ENCODE peak calls at places on chromosomes 11 and 22, in six cellular contexts. C is mammary epithelial cell, X is ovary, Z is DND-41, E is adrenal gland, V is suprapubic skin. R is an unnamed sample. For H3K4me1, the result is how much of the 10 kb centered on the place peaks cover.

GRCh38 chr11:6320411-6321207 is at the start of gene CAVIN3:
- DNase-seq in X (peak), C (peak), E (peak), V (peak), Z (no peak), R (peak)

GRCh38 chr11:61061081-61061826 is 41.0 kb upstream of the CD5 start:
- DNase-seq in E (peak), V (peak), Z (peak), C (peak), X (no peak), R (no peak)

GRCh38 chr11:134571301-134571700 is 159.3 kb upstream of the B3GAT1 start:
- DNase-seq in E (no peak), C (no peak), X (no peak), V (no peak), Z (peak), R (no peak)

GRCh38 chr11:93497575-93497974 is 45.6 kb downstream of the SMCO4 start:
- DNase-seq in X (no peak), E (peak), V (no peak), C (no peak), Z (no peak), R (no peak)

GRCh38 chr11:17229481-17230152 is 21.8 kb upstream of the PIK3C2A start:
- DNase-seq in E (no peak), X (no peak), C (no peak), Z (no peak), V (no peak), R (no peak)

GRCh38 chr11:57131080-57131790 is 50.5 kb upstream of the LRRC55 start:
- DNase-seq in V (no peak), E (peak), Z (no peak), C (peak), X (no peak), R (peak)

GRCh38 chr11:88827018-88827676 is 238.6 kb downstream of the GRM5 start:
- DNase-seq in C (no peak), E (no peak), X (no peak), V (no peak), Z (no peak), R (no peak)

GRCh38 chr22:49150801-49151221 is 676.9 kb downstream of the BRD1 start:
- DNase-seq in C (no peak), Z (no peak), X (no peak), E (no peak), V (peak), R (no peak)

GRCh38 chr22:28892175-28892731 is 8.9 kb downstream of the ZNRF3 start:
- DNase-seq in E (no peak), V (no peak), C (peak), Z (no peak), X (no peak), R (peak)

GRCh38 chr22:46970411-46971123 is 208.1 kb downstream of the TBC1D22A start:
- DNase-seq in X (no peak), V (no peak), E (no peak), C (no peak), Z (no peak), R (no peak)

GRCh38 chr22:47199261-47199948 is 437.0 kb downstream of the TBC1D22A start:
- DNase-seq in E (no peak), X (no peak), Z (no peak), C (no peak), V (peak), R (peak)

GRCh38 chr11:114258696-114259095 is 37.5 kb upstream of the NNMT start:
- DNase-seq in V (no peak), X (no peak), Z (no peak), C (no peak), E (no peak), R (no peak)

DNA sequence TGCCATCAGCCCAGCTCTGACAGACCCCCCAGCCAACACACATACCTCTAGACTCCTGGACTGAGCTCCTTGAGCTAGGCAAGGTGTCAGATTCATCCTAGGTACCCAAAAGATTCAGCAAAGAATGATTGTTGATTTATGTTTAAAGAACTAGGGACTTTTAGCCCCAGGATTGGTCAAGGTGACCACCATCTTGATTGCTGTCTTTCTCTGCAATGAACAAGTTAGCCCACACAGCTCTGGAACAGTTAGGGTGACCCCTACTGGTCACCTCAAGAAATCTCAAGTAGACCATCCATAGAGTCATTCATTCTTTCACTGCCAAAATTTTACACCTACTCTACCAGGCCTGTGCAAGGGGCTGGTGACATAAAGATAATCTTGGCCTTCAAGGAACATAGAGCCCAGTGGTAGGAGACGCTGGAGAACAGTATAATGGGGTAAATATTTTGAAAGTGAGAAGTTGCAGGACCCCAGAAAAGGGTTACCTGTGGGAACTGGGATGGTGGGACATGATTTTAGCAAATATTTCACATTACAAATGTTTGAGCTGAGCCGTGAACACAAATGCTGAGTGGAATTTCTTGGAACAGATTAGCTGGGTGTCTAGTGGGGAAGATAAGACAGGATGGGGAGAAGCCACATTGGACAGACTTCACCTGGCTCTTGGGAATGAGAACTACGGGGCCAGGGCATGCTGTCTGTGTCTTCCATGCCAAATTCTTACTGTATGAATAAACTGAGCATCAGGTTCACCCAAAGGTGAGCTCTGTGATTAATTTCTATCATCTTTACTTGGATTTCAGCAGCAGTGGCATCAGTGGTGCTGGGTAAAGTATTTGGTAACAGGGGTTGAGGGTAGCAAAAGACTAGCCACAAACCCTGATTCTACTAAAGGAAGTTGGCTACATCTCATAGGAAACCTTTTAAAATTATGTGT is 39.1 kb downstream of the IRAG1 start:
- DNase-seq in X (no peak), E (peak), C (peak), Z (peak), V (no peak), R (peak)
- H3K4me1 ChIP-seq in X (under half), E (under half), C (under half), Z (under half), V (half or more), R (under half)

GRCh38 chr11:108414958-108415357 is 52.4 kb downstream of the C11orf65 start:
- DNase-seq in E (no peak), C (no peak), V (no peak), X (no peak), Z (no peak), R (no peak)
- H3K4me1 ChIP-seq in E (under half), C (under half), V (under half), X (under half), Z (under half), R (under half)

GRCh38 chr22:22927888-22928665 is 40.5 kb downstream of the IGLL5 start:
- DNase-seq in E (no peak), Z (peak), V (no peak), X (no peak), C (no peak), R (no peak)
- H3K4me1 ChIP-seq in E (under half), Z (under half), V (under half), X (under half), C (under half), R (under half)

DNA sequence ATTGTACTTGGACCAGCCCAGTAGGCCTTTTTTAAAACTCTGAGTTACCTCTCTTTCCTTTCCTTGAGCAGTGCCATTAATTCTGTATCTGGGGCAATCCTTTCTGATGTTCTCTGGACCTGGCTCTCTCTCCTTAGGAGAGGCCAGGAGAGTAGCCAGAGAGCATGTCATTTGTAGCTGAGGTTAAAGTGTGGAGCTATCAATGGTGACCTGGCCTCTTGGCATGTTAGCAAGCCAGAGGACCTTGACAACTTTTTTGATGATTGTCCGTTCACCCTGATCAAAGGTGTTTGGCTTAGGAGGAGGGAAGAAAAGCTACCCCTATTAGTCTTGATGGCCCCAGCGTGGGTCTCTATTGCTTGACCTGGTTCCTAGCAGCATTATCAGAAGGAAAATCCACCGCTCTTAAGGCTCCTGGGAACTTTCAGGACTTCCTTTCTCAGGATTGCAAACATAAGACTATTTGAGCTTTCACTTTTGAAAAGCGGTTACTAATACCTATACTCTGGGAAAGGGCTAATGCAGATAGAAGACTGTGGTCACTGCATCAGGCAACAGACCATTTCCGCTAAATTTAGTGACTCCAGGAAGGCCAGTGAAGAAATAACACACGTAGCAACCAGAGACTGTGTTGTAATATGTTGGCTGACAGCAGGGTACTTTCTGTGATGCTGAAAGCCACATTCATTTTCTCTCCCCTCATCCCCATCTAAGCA is 18.2 kb downstream of the LIMK2 start:
- DNase-seq in Z (no peak), C (no peak), E (peak), X (no peak), V (no peak), R (peak)
- H3K4me1 ChIP-seq in Z (under half), C (under half), E (under half), X (under half), V (under half), R (under half)

GRCh38 chr11:12076840-12077534 is 33.4 kb upstream of the MICAL2 start:
- DNase-seq in C (no peak), X (no peak), V (peak), E (no peak), Z (no peak), R (no peak)
- H3K4me1 ChIP-seq in C (under half), X (under half), V (under half), E (under half), Z (under half), R (under half)

GRCh38 chr22:45526263-45526662 is 23.6 kb downstream of the FBLN1 start:
- DNase-seq in Z (no peak), C (no peak), X (no peak), E (no peak), V (no peak), R (no peak)
- H3K4me1 ChIP-seq in Z (under half), C (under half), X (under half), E (under half), V (under half), R (under half)

GRCh38 chr11:65274734-65275682 is 13.2 kb downstream of the POLA2 start:
- DNase-seq in V (no peak), C (peak), X (peak), Z (peak), E (peak), R (peak)

GRCh38 chr11:65279713-65280459 is 18.1 kb downstream of the POLA2 start:
- DNase-seq in C (peak), X (no peak), V (no peak), E (peak), Z (no peak), R (peak)

GRCh38 chr11:65278351-65278750 is 16.6 kb downstream of the POLA2 start:
- DNase-seq in X (no peak), V (no peak), Z (no peak), E (no peak), C (no peak), R (no peak)

GRCh38 chr11:65277878-65278277 is 16.1 kb downstream of the POLA2 start:
- DNase-seq in V (no peak), C (no peak), X (no peak), Z (no peak), E (no peak), R (no peak)

DNA sequence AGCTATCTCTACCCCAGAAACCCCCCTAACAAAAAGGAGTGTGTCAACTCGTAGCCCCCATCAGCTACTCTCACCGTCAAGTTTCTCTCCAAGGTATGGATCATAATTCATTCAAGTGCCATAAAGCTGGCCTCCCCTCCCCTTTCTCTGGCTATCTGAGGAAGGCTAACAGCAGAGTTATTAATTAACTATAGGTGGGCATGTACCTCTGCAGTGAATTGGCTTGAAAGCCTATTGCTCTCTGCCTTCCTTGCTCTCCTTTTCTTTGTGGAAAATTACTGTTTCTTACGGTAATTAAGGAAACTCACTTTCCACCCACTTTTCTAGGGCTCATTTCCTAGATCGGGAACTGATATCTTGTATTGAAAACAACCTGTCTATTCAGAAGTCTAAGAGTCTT is 14.1 kb downstream of the POLA2 start:
- DNase-seq in V (no peak), E (no peak), Z (no peak), C (no peak), X (no peak), R (peak)
- H3K4me1 ChIP-seq in V (under half), E (under half), Z (under half), C (under half), X (under half), R (under half)

DNA sequence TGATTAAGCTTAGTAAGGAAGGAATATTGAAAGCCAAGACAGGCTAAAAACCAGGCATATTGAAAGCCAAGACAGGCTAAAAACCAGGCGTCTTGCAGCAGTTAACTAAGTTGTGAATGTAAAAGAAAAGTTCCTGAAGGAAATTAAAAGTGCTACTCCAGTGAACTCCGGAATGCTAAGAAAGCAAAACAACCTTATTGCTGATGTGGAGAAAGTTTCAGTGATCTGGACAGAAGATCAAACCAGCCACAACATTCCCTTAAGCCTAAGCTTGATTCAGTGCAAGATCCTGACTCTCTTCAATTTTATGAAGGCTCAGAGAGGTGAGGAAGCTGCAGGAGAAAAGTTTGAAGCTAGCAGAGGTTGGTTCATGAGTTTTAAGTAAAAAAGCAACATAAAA is 51.4 kb downstream of the PACS1 start:
- DNase-seq in V (no peak), C (no peak), E (no peak), X (no peak), Z (no peak), R (no peak)
- H3K4me1 ChIP-seq in V (under half), C (under half), E (under half), X (under half), Z (under half), R (under half)

GRCh38 chr11:96337541-96338530 is 5.2 kb downstream of the MAML2 start:
- DNase-seq in Z (no peak), X (no peak), V (no peak), C (no peak), E (peak), R (peak)
- H3K4me1 ChIP-seq in Z (half or more), X (under half), V (half or more), C (under half), E (under half), R (under half)